ENCODE peak calls at places on chromosomes 16 and 17, in four cellular contexts. One of them, this sample, is unnamed.

GRCh38 chr16:11349599-11350276 is 4.5 kb downstream of the RMI2 start:
- DNase-seq in right lobe of liver: peak; percentile 38
- DNase-seq in astrocyte of the spinal cord: peak; percentile 64
- DNase-seq in IMR-90: peak; percentile 92
- DNase-seq in this sample: no peak

GRCh38 chr16:85031451-85031850 is 3.9 kb downstream of the KIAA0513 start:
- DNase-seq in right lobe of liver: no peak
- DNase-seq in astrocyte of the spinal cord: no peak
- DNase-seq in IMR-90: no peak
- DNase-seq in this sample: no peak

GRCh38 chr16:74049027-74049426 is 247.6 kb upstream of the PSMD7 start:
- DNase-seq in right lobe of liver: no peak
- DNase-seq in astrocyte of the spinal cord: no peak
- DNase-seq in IMR-90: no peak
- DNase-seq in this sample: no peak

GRCh38 chr17:43845772-43846171 is 1.2 kb upstream of the CD300LG start:
- DNase-seq in right lobe of liver: no peak
- DNase-seq in astrocyte of the spinal cord: no peak
- DNase-seq in IMR-90: no peak
- DNase-seq in this sample: no peak

GRCh38 chr16:70453117-70453890 is 1.1 kb upstream of the FCSK start:
- DNase-seq in right lobe of liver: no peak
- DNase-seq in astrocyte of the spinal cord: no peak
- DNase-seq in IMR-90: no peak
- DNase-seq in this sample: no peak

GRCh38 chr16:29813644-29814562 is 1.9 kb downstream of the PRRT2 start:
- DNase-seq in right lobe of liver: no peak
- DNase-seq in astrocyte of the spinal cord: no peak
- DNase-seq in IMR-90: no peak
- DNase-seq in this sample: no peak

GRCh38 chr16:58393138-58393504 is 850 bp downstream of the GINS3 start:
- DNase-seq in right lobe of liver: no peak
- DNase-seq in astrocyte of the spinal cord: no peak
- DNase-seq in IMR-90: no peak
- DNase-seq in this sample: peak; percentile 14

GRCh38 chr17:8314797-8315739 is 5.0 kb downstream of the ARHGEF15 start:
- DNase-seq in right lobe of liver: no peak
- DNase-seq in astrocyte of the spinal cord: no peak
- DNase-seq in IMR-90: no peak
- DNase-seq in this sample: no peak

GRCh38 chr17:13337864-13338371 is 263.8 kb downstream of the HS3ST3A1 start:
- DNase-seq in right lobe of liver: no peak
- DNase-seq in astrocyte of the spinal cord: peak; percentile 87
- DNase-seq in IMR-90: peak; percentile 78
- DNase-seq in this sample: peak; percentile 86

GRCh38 chr16:19113577-19114358 is at the start of gene ITPRIPL2:
- DNase-seq in right lobe of liver: peak; percentile 86
- DNase-seq in astrocyte of the spinal cord: peak; percentile 90
- DNase-seq in IMR-90: peak; percentile 85
- DNase-seq in this sample: peak; percentile 84

GRCh38 chr17:49260011-49260921 is 29.7 kb upstream of the PHOSPHO1 start:
- DNase-seq in right lobe of liver: peak; percentile 64
- DNase-seq in astrocyte of the spinal cord: peak; percentile 81
- DNase-seq in IMR-90: peak; percentile 82
- DNase-seq in this sample: peak; percentile 92

GRCh38 chr17:66675991-66676371 is 158.9 kb upstream of the CACNG5 start:
- DNase-seq in right lobe of liver: no peak
- DNase-seq in astrocyte of the spinal cord: peak; percentile 35
- DNase-seq in IMR-90: no peak
- DNase-seq in this sample: peak; percentile 92

GRCh38 chr17:72466606-72467005 is 345.8 kb downstream of the SOX9 start:
- DNase-seq in right lobe of liver: no peak
- DNase-seq in astrocyte of the spinal cord: no peak
- DNase-seq in IMR-90: no peak
- DNase-seq in this sample: no peak

GRCh38 chr17:37792787-37793186 is 47.9 kb upstream of the HNF1B start:
- DNase-seq in right lobe of liver: no peak
- DNase-seq in astrocyte of the spinal cord: peak; percentile 69
- DNase-seq in IMR-90: peak; percentile 89
- DNase-seq in this sample: peak; percentile 58

GRCh38 chr16:12590409-12590808 is 213.3 kb downstream of the CPPED1 start:
- DNase-seq in right lobe of liver: no peak
- DNase-seq in astrocyte of the spinal cord: no peak
- DNase-seq in IMR-90: no peak
- DNase-seq in this sample: no peak

GRCh38 chr16:17589898-17590297 is 119.1 kb upstream of the XYLT1 start:
- DNase-seq in right lobe of liver: no peak
- DNase-seq in astrocyte of the spinal cord: no peak
- DNase-seq in IMR-90: no peak
- DNase-seq in this sample: no peak

GRCh38 chr16:30948956-30949654 is at the start of gene ORAI3:
- DNase-seq in right lobe of liver: peak; percentile 90
- DNase-seq in astrocyte of the spinal cord: peak; percentile 53
- DNase-seq in IMR-90: peak; percentile 44
- DNase-seq in this sample: peak; percentile 70

GRCh38 chr16:4365014-4365406 is 6.6 kb upstream of the VASN start:
- DNase-seq in right lobe of liver: no peak
- DNase-seq in astrocyte of the spinal cord: no peak
- DNase-seq in IMR-90: no peak
- DNase-seq in this sample: no peak

GRCh38 chr17:60941028-60941427 is 263.4 kb downstream of the BCAS3 start:
- DNase-seq in right lobe of liver: no peak
- DNase-seq in astrocyte of the spinal cord: peak; percentile 90
- DNase-seq in IMR-90: peak; percentile 98
- DNase-seq in this sample: peak; percentile 79

GRCh38 chr16:11161439-11161838 is 94.6 kb downstream of the SOCS1 start:
- DNase-seq in right lobe of liver: no peak
- DNase-seq in astrocyte of the spinal cord: no peak
- DNase-seq in IMR-90: no peak
- DNase-seq in this sample: no peak

GRCh38 chr17:68302066-68302564 is 10.8 kb downstream of the ARSG start:
- DNase-seq in right lobe of liver: no peak
- DNase-seq in astrocyte of the spinal cord: peak; percentile 87
- DNase-seq in IMR-90: peak; percentile 42
- DNase-seq in this sample: peak; percentile 96

GRCh38 chr16:46651305-46651704 is 30.1 kb upstream of the SHCBP1 start:
- DNase-seq in right lobe of liver: no peak
- DNase-seq in astrocyte of the spinal cord: no peak
- DNase-seq in IMR-90: no peak
- DNase-seq in this sample: no peak

GRCh38 chr16:31715915-31716314 is 157.7 kb upstream of the ZNF267 start:
- DNase-seq in right lobe of liver: no peak
- DNase-seq in astrocyte of the spinal cord: no peak
- DNase-seq in IMR-90: no peak
- DNase-seq in this sample: no peak

GRCh38 chr17:30519707-30520106 is 42.5 kb downstream of the GOSR1 start:
- DNase-seq in right lobe of liver: no peak
- DNase-seq in astrocyte of the spinal cord: peak; percentile 92
- DNase-seq in IMR-90: peak; percentile 91
- DNase-seq in this sample: peak; percentile 92

GRCh38 chr17:37752482-37752881 is 7.6 kb upstream of the HNF1B start:
- DNase-seq in right lobe of liver: no peak
- DNase-seq in astrocyte of the spinal cord: peak; percentile 70
- DNase-seq in IMR-90: peak; percentile 77
- DNase-seq in this sample: no peak

GRCh38 chr16:48384982-48385271 is 286 bp downstream of the SIAH1 start:
- DNase-seq in right lobe of liver: peak; percentile 62
- DNase-seq in astrocyte of the spinal cord: peak; percentile 33
- DNase-seq in IMR-90: no peak
- DNase-seq in this sample: peak; percentile 48

GRCh38 chr17:56142781-56143180 is 10.5 kb upstream of the ANKFN1 start:
- DNase-seq in right lobe of liver: no peak
- DNase-seq in astrocyte of the spinal cord: no peak
- DNase-seq in IMR-90: peak; percentile 21
- DNase-seq in this sample: no peak

GRCh38 chr17:56142325-56142724 is 10.9 kb upstream of the ANKFN1 start:
- DNase-seq in right lobe of liver: no peak
- DNase-seq in astrocyte of the spinal cord: peak; percentile 74
- DNase-seq in IMR-90: peak; percentile 95
- DNase-seq in this sample: peak; percentile 67

GRCh38 chr17:56146005-56146404 is 7.3 kb upstream of the ANKFN1 start:
- DNase-seq in right lobe of liver: no peak
- DNase-seq in astrocyte of the spinal cord: no peak
- DNase-seq in IMR-90: no peak
- DNase-seq in this sample: no peak

GRCh38 chr17:56144205-56144604 is 9.1 kb upstream of the ANKFN1 start:
- DNase-seq in right lobe of liver: no peak
- DNase-seq in astrocyte of the spinal cord: no peak
- DNase-seq in IMR-90: no peak
- DNase-seq in this sample: no peak

DNA sequence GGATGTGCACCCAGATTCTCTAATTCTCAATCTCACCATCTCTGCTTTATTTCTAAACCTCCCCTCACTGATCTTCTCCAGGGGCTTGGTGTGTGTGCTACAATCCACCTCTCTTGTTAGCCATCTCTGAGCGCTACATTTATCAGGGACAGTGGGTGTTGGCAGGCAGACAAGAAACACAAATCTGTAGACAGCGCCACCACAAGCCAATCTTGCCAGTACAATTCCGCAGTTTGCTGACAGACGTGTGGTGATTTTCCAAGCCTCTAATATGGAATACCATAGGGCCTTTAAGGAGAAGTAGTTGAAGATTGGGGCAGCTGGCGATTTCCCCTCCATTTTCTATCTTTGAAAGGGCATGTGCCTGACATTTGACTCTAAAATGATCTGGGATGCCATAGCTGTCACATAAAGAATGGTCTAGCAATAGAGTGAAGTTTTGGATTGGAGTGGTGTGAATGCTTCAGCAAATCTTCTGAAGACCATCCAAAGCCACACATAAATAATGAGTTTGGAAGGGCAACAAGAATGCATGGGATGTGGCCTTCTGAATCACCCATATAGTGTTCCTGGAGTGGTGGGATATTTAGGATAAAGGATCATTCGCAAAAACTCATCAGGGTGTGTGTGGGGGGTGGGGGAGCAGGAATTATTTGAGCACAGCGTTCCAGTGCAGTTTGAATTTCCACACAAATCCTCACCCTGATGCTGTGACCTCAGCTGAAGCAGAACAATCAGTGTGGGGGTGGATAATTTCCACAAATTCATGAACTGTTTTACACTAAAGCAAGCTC is 12.0 kb upstream of the ANKFN1 start:
- DNase-seq in right lobe of liver: no peak
- DNase-seq in astrocyte of the spinal cord: peak; percentile 73
- DNase-seq in IMR-90: peak; percentile 45
- DNase-seq in this sample: no peak
- TF ChIP-seq CTCF in right lobe of liver: no peak
- TF ChIP-seq CTCF in astrocyte of the spinal cord: no peak
- TF ChIP-seq CTCF in IMR-90: no peak
- TF ChIP-seq CTCF in this sample: no peak

DNA sequence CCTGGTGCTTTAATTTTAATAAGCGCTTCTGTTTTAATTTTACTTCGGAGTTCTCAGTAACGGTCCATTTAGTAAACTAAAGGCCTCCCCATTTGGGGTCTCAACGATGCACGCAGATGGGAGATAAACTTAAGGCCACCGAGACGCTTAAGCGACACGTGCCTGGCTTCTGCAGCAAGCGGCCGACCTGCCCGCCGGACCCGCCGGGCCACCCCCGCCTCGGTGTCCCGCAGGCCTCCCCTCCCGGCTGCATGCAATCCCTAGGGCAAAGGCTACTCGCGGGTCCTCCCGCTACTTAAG is 592 bp downstream of the GCSH start:
- DNase-seq in right lobe of liver: no peak
- DNase-seq in astrocyte of the spinal cord: peak; percentile 52
- DNase-seq in IMR-90: no peak
- DNase-seq in this sample: peak; percentile 8
- H3K4me3 ChIP-seq in right lobe of liver: peak overlapping the region; percentile 87
- H3K4me3 ChIP-seq in astrocyte of the spinal cord: peak overlapping the region; percentile 69
- H3K4me3 ChIP-seq in IMR-90: peak overlapping the region; percentile 73
- H3K4me3 ChIP-seq in this sample: peak overlapping the region; percentile 82

GRCh38 chr16:67028555-67029248 is at the start of gene CBFB:
- DNase-seq in right lobe of liver: peak; percentile 94
- DNase-seq in astrocyte of the spinal cord: peak; percentile 91
- DNase-seq in IMR-90: peak; percentile 89
- DNase-seq in this sample: peak; percentile 93
- TF ChIP-seq CTCF in right lobe of liver: no peak
- TF ChIP-seq CTCF in astrocyte of the spinal cord: no peak
- TF ChIP-seq CTCF in IMR-90: peak; percentile 1
- TF ChIP-seq CTCF in this sample: no peak

DNA sequence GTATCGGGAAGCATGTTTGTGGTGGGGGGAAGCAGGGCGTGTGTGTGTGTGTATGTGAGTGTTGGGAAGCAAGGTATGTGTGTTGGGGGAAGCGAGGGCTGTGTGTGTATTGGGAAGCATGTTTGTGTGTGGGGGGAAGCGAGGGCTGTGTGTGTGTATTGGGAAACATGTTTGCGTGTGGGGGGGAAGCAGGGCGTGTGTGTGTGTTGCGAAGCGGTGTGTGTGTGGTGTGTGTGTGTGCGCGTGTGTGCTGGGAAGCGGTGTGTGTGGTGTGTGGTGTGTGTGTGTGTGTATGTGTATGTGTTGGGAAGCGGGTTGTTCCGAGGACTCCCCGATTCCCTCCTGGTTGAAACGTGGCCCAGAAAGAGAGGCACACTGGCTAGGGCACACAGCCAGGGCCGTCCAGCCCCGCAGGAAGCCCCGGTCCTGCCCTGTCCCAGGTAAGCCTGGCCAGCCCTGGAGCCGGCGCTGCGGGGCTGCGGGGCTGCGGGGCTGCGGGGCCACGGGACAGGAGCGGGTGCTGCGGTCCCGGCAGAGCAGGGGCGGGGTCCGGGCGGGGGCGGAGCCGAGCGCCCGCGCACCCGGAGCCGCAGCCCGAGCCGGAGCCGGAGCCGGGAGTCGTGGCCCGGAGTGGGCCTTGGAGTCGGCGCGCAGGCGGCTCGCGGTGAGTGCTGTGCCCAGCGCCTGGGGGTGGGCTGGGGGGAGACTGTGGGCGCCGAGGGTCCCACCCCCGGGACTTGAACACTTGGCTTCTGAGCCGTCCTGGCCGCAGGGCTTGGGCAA is at the start of gene NOD2:
- DNase-seq in right lobe of liver: peak; percentile 53
- DNase-seq in astrocyte of the spinal cord: no peak
- DNase-seq in IMR-90: no peak
- DNase-seq in this sample: no peak
- H3K4me3 ChIP-seq in right lobe of liver: peak within 1 kb of the TSS; percentile 45
- H3K4me3 ChIP-seq in astrocyte of the spinal cord: no peak within 1 kb of the TSS
- H3K4me3 ChIP-seq in IMR-90: no peak within 1 kb of the TSS
- H3K4me3 ChIP-seq in this sample: peak within 1 kb of the TSS; percentile 33

This sample was measured in choroid plexus epithelial cell.